ENCODE peak calls at places on chromosomes 6 and 20, in seven cellular contexts. X, Q, O, W, M, Y and P are unnamed samples.

GRCh38 chr6:139753198-139753861 is 378.9 kb upstream of the CITED2 start:
- DNase-seq in W (no peak), X (no peak), Y (no peak), O (no peak), M (no peak), Q (peak), P (no peak)

GRCh38 chr6:75526502-75527127 is 33.0 kb upstream of the FILIP1 start:
- DNase-seq in W (no peak), O (peak), X (no peak), M (peak), Q (peak), Y (peak), P (peak)

GRCh38 chr6:130863415-130864230 is 36.4 kb downstream of the SMLR1 start:
- DNase-seq in W (no peak), Y (no peak), Q (no peak), X (no peak), M (no peak), O (no peak), P (no peak)

GRCh38 chr6:5723905-5724691 is 282.6 kb downstream of the NRN1 start:
- DNase-seq in Y (no peak), X (no peak), Q (no peak), M (peak), O (no peak), W (no peak), P (no peak)

GRCh38 chr6:44548319-44548718 is 160.8 kb downstream of the CDC5L start:
- DNase-seq in W (no peak), O (no peak), Y (no peak), M (no peak), Q (no peak), X (no peak), P (no peak)

GRCh38 chr6:21079468-21080048 is 514.0 kb upstream of the SOX4 start:
- DNase-seq in Q (no peak), Y (no peak), O (no peak), W (no peak), M (no peak), X (no peak), P (no peak)

GRCh38 chr6:120411394-120411793 is 922.9 kb downstream of the TBC1D32 start:
- DNase-seq in M (no peak), W (no peak), X (no peak), Y (no peak), O (no peak), Q (no peak), P (no peak)

GRCh38 chr20:4431446-4431845 is 290.3 kb upstream of the PRND start:
- DNase-seq in Q (no peak), Y (no peak), X (no peak), M (no peak), O (no peak), W (no peak), P (no peak)

GRCh38 chr6:88860310-88860709 is 103.1 kb downstream of the RNGTT start:
- DNase-seq in X (no peak), W (no peak), M (no peak), Q (no peak), Y (no peak), O (no peak), P (no peak)

GRCh38 chr6:124234806-124235205 is 431.1 kb downstream of the NKAIN2 start:
- DNase-seq in Q (no peak), M (no peak), W (no peak), O (no peak), X (no peak), Y (no peak), P (no peak)

GRCh38 chr6:145815875-145816274 is 1.3 kb upstream of the FBXO30 start:
- DNase-seq in Q (peak), Y (no peak), W (no peak), X (no peak), O (no peak), M (no peak), P (no peak)

GRCh38 chr6:36595168-36595818 is 1.1 kb downstream of the SRSF3 start:
- DNase-seq in Q (peak), O (no peak), Y (peak), W (no peak), M (peak), X (no peak), P (peak)

GRCh38 chr6:117317261-117317660 is 51.9 kb downstream of the VGLL2 start:
- DNase-seq in W (no peak), M (peak), X (no peak), Q (peak), Y (peak), O (peak), P (peak)

GRCh38 chr20:33442136-33443005 is 1.2 kb downstream of the SNTA1 start:
- DNase-seq in M (no peak), W (no peak), O (no peak), Q (no peak), X (no peak), Y (no peak), P (no peak)

GRCh38 chr20:13800728-13801134 is 15.9 kb downstream of the NDUFAF5 start:
- DNase-seq in M (peak), W (no peak), X (peak), O (peak), Q (peak), Y (no peak), P (peak)

GRCh38 chr20:61385316-61385715 is 133.3 kb downstream of the CDH4 start:
- DNase-seq in W (no peak), M (peak), O (no peak), X (no peak), Q (no peak), Y (no peak), P (no peak)

GRCh38 chr6:90216081-90216977 is 80.3 kb downstream of the BACH2 start:
- DNase-seq in X (peak), Q (no peak), Y (no peak), W (no peak), O (no peak), M (no peak), P (peak)

GRCh38 chr6:125101128-125101527 is 52.4 kb upstream of the TPD52L1 start:
- DNase-seq in X (no peak), Y (no peak), Q (no peak), M (no peak), W (no peak), O (no peak), P (no peak)

GRCh38 chr20:44900231-44900854 is 9.5 kb upstream of the PABPC1L start:
- DNase-seq in Q (no peak), O (no peak), X (no peak), M (no peak), W (no peak), Y (no peak), P (no peak)

GRCh38 chr6:143675946-143676345 is 1.8 kb upstream of the PHACTR2 start:
- DNase-seq in X (no peak), Q (peak), W (no peak), O (no peak), M (no peak), Y (no peak), P (no peak)

GRCh38 chr20:20366551-20366895 is 1.4 kb upstream of the INSM1 start:
- DNase-seq in W (no peak), O (no peak), Y (no peak), M (no peak), Q (no peak), X (no peak), P (peak)

GRCh38 chr20:59402697-59403096 is 102.3 kb downstream of the EDN3 start:
- DNase-seq in Q (no peak), O (no peak), W (no peak), Y (no peak), X (no peak), M (peak), P (peak)

GRCh38 chr6:7933794-7934193 is 23.2 kb upstream of the TXNDC5 start:
- DNase-seq in M (no peak), Q (no peak), O (no peak), X (no peak), W (no peak), Y (no peak), P (no peak)

GRCh38 chr6:21554286-21554685 is 39.3 kb upstream of the SOX4 start:
- DNase-seq in O (no peak), Y (no peak), Q (no peak), M (no peak), W (no peak), X (no peak), P (no peak)

GRCh38 chr20:19095762-19096161 is 116.7 kb upstream of the SLC24A3 start:
- DNase-seq in X (no peak), M (no peak), W (no peak), O (no peak), Y (no peak), Q (no peak), P (no peak)

GRCh38 chr20:31823360-31824124 is 4.4 kb downstream of the MYLK2 start:
- DNase-seq in Q (no peak), W (no peak), X (no peak), M (peak), O (no peak), Y (no peak), P (peak)

GRCh38 chr20:10074513-10074912 is 39.7 kb downstream of the ANKEF1 start:
- DNase-seq in Q (peak), X (no peak), O (peak), M (no peak), Y (peak), W (no peak), P (no peak)

GRCh38 chr20:57508381-57508780 is 16.6 kb downstream of the CTCFL start:
- DNase-seq in X (no peak), W (no peak), Q (no peak), Y (no peak), O (no peak), M (no peak), P (no peak)

GRCh38 chr6:12844284-12845223 is 128.0 kb downstream of the PHACTR1 start:
- DNase-seq in X (no peak), M (peak), W (no peak), O (peak), Y (no peak), Q (peak), P (no peak)

GRCh38 chr6:144400321-144400720 is 115.2 kb downstream of the UTRN start:
- DNase-seq in X (no peak), Y (no peak), O (no peak), M (no peak), W (no peak), Q (peak), P (no peak)

GRCh38 chr6:53347250-53347920 is 1.4 kb downstream of the ELOVL5 start:
- DNase-seq in W (no peak), X (no peak), Y (no peak), M (peak), Q (peak), O (no peak), P (no peak)

GRCh38 chr20:5688431-5688972 is 61.7 kb upstream of the SHLD1 start:
- DNase-seq in W (no peak), Q (no peak), Y (no peak), O (no peak), M (no peak), X (peak), P (no peak)

GRCh38 chr6:69795469-69796080 is 1.2 kb downstream of the LMBRD1 start:
- DNase-seq in Q (no peak), Y (no peak), X (no peak), W (no peak), M (peak), O (no peak), P (no peak)

GRCh38 chr20:42082611-42083010 is 464.4 kb upstream of the CHD6 start:
- DNase-seq in W (no peak), X (no peak), Q (peak), M (peak), Y (no peak), O (no peak), P (peak)

GRCh38 chr20:31607640-31608255 is 2.7 kb downstream of the ID1 start:
- DNase-seq in Y (no peak), O (no peak), Q (no peak), M (no peak), X (no peak), W (no peak), P (peak)